ENCODE peak calls at places on chromosomes 5 and 9, in nine cellular contexts. R is tibial artery, A is body of pancreas, L is HCT116, Z is heart left ventricle, B is endodermal cell, Q is astrocyte of the spinal cord, T is uterus, N is IMR-90. K is an unnamed sample.

GRCh38 chr5:76351577-76351976 is 51.5 kb upstream of the IQGAP2 start:
- DNase-seq in R (no peak), A (no peak), L (no peak), Z (no peak), B (no peak), Q (no peak), T (no peak), N (no peak), K (no peak)

GRCh38 chr5:50675385-50675784 is 8.9 kb downstream of the PARP8 start:
- DNase-seq in R (no peak), A (no peak), L (no peak), Z (no peak), B (no peak), Q (no peak), T (no peak), N (no peak), K (no peak)

GRCh38 chr5:9976621-9977020 is 273.1 kb downstream of the ATPSCKMT start:
- DNase-seq in R (no peak), A (no peak), L (no peak), Z (no peak), B (no peak), Q (no peak), T (no peak), N (no peak), K (no peak)

GRCh38 chr5:60102961-60103683 is 209.6 kb upstream of the PDE4D start:
- DNase-seq in R (no peak), A (no peak), L (no peak), Z (no peak), B (no peak), Q (peak; percentile 89), T (no peak), N (no peak), K (peak; percentile 8)

GRCh38 chr9:116190997-116191396 is 37.4 kb downstream of the PAPPA start:
- DNase-seq in R (no peak), A (no peak), L (no peak), Z (no peak), B (no peak), Q (peak; percentile 65), T (no peak), N (peak; percentile 92), K (peak; percentile 65)

GRCh38 chr5:65076251-65076869 is 307.6 kb downstream of the CWC27 start:
- DNase-seq in R (peak; percentile 24), A (peak; percentile 38), L (peak; percentile 57), Z (peak; percentile 56), B (peak; percentile 71), Q (peak; percentile 59), T (peak; percentile 75), N (peak; percentile 54), K (peak; percentile 97)

GRCh38 chr9:106941901-106942300 is 78.9 kb downstream of the ZNF462 start:
- DNase-seq in R (no peak), A (no peak), L (no peak), Z (no peak), B (no peak), Q (no peak), T (peak; percentile 34), N (no peak), K (no peak)

GRCh38 chr9:112017878-112018277 is 121.3 kb downstream of the UGCG start:
- DNase-seq in R (no peak), A (no peak), L (no peak), Z (no peak), B (no peak), Q (no peak), T (no peak), N (no peak), K (no peak)

GRCh38 chr5:74206571-74207550 is 433.7 kb downstream of the ENC1 start:
- DNase-seq in R (peak; percentile 64), A (peak; percentile 62), L (no peak), Z (peak; percentile 36), B (no peak), Q (peak; percentile 85), T (peak; percentile 58), N (peak; percentile 78), K (peak; percentile 84)

DNA sequence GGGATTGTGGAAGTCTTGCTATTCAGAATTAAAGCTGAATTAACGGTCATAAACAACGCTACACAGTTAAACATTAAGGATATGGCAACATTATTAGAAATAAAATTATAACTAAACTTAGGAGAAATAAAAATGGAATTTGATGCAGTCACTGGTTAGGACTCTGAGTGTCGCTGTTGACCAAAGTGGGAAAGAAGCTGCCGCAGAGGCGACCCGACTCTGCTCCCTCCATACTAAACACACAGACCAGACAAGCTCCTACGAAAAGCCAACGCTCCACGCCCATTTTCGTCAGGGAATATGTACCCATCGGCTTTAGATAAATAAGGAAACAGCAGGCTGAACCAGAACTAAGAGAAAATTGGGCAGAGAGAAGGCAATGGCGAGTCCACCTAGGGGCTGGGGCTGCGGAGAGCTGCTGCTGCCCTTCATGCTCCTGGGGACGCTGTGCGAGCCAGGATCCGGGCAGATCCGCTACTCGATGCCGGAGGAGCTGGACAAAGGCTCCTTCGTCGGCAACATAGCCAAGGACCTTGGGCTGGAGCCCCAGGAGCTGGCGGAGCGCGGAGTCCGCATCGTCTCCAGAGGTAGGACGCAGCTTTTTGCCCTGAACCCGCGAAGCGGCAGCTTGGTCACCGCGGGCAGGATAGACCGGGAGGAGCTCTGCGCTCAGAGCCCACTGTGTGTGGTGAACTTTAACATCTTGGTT is at the start of gene PCDHGA5:
- DNase-seq in R (no peak), A (no peak), L (no peak), Z (no peak), B (no peak), Q (no peak), T (no peak), N (peak; percentile 40), K (peak; percentile 22)
- TF ChIP-seq CTCF in R (no peak), A (no peak), L (no peak), Z (no peak), B (no peak), Q (no peak), T (no peak), N (peak; percentile 40), K (no peak)

GRCh38 chr9:91360551-91361293 is 996 bp downstream of the AUH start:
- DNase-seq in R (no peak), A (no peak), L (no peak), Z (no peak), B (peak; percentile 62), Q (peak; percentile 14), T (no peak), N (no peak), K (no peak)

GRCh38 chr9:91362212-91362611 is 494 bp upstream of the AUH start:
- DNase-seq in R (no peak), A (no peak), L (no peak), Z (no peak), B (no peak), Q (no peak), T (no peak), N (no peak), K (no peak)

GRCh38 chr9:91359083-91359482 is 2.6 kb downstream of the AUH start:
- DNase-seq in R (no peak), A (no peak), L (no peak), Z (no peak), B (no peak), Q (no peak), T (no peak), N (no peak), K (no peak)

GRCh38 chr9:91361294-91362201 is at the start of gene AUH:
- DNase-seq in R (peak; percentile 71), A (peak; percentile 88), L (peak; percentile 40), Z (peak; percentile 87), B (peak; percentile 94), Q (peak; percentile 67), T (peak; percentile 80), N (peak; percentile 67), K (peak; percentile 83)

DNA sequence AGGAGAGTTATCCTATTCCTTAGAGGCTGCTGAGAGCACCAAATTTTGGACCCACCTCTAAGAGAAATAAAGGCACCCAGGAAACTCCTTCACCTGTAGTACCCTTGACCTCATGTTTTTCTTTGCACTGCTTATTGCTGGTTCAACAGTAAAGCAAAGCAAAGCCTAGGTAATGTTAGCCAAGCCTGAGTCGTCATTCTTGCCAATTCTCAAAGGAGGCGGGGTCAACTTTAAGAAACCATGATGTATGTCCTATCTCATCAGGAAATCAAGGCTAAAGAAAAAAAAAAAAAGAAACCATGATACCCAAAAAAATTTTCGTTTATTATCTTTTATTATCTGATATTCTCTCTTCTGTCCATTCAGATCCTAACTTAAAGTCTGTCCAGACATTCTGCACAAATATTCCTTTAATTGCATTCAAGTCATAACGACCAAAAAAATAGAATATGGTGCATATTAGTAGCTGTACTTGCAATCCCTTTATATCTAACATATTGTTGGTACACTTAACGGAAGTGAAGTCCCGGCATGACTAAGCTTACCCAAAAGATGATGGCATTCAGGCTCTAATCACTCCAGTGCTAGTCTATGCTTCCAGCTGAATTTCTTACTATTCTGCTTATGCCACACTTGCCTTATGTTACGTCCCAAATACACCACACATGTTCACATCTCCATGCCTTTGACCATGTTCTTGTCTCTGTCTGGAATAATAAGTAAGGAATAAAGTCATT is 1.8 kb downstream of the AUH start:
- DNase-seq in R (no peak), A (no peak), L (no peak), Z (no peak), B (no peak), Q (no peak), T (no peak), N (no peak), K (no peak)
- H3K4me3 ChIP-seq in R (peak overlapping the region; percentile 90), A (no peak overlapping the region), L (peak overlapping the region; percentile 65), Z (peak overlapping the region; percentile 100), B (peak overlapping the region; percentile 97), Q (no peak overlapping the region), T (peak overlapping the region; percentile 93), N (peak overlapping the region; percentile 100), K (no peak overlapping the region)

DNA sequence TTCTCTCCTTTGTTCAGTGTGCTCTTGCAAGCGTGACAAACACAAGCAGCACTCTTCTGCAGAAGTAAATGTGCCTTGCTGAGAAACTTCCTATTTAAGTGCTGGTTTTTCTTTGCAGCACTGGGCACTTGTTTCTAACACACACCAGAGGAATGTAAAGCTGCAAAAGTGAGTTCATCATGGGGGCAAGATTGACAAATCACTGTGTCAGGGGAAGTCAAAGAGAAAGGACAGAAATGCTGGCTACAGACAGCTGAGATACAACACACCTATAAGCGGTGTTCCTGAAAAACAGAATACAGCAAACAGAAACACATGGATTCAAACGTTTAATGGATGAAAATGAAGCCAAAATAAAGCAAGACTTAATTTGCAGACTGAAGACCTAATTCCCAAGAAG is 19.6 kb downstream of the ROR2 start:
- DNase-seq in R (no peak), A (no peak), L (no peak), Z (no peak), B (no peak), Q (peak; percentile 57), T (no peak), N (peak; percentile 30), K (peak; percentile 44)
- TF ChIP-seq CTCF in R (no peak), A (no peak), L (no peak), Z (no peak), B (no peak), Q (no peak), T (no peak), N (no peak), K (no peak)

DNA sequence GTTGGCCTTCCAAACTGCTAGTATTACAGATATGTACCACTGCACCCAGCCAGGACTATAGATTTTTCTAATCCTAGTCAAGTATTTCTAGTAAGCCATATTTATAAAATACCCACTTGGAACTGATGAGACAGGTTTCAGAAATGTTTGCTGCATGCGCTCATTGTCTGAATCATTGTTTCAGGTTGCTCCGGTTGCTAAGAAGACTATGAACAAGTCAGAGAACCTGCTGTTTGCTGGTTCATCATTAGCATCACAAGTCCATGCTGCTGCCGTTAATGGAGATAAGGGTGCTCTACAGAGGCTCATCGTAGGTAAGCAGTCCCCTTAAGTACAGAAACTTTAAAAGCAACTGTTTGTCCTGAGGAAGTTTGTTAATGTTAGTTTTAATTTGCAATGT is 5.3 kb downstream of the INVS start:
- DNase-seq in R (no peak), A (no peak), L (no peak), Z (no peak), B (no peak), Q (peak; percentile 76), T (no peak), N (peak; percentile 84), K (peak; percentile 28)
- H3K4me3 ChIP-seq in R (no peak overlapping the region), A (no peak overlapping the region), L (no peak overlapping the region), Z (no peak overlapping the region), B (no peak overlapping the region), Q (no peak overlapping the region), T (no peak overlapping the region), N (no peak overlapping the region), K (no peak overlapping the region)

GRCh38 chr5:180345186-180345585 is 8.0 kb downstream of the GFPT2 start:
- DNase-seq in R (no peak), A (no peak), L (no peak), Z (no peak), B (no peak), Q (no peak), T (no peak), N (no peak), K (no peak)
- TF ChIP-seq CTCF in R (no peak), A (no peak), L (no peak), Z (no peak), B (no peak), Q (no peak), T (no peak), N (no peak), K (no peak)

K was measured in cardiac fibroblast.